ENCODE peak calls at places on chromosome 13, in ten cellular contexts. R, K, G, X, Q, Z, A, D, H and Y are unnamed samples. For H3K4me1, the result is how much of the 10 kb centered on the place peaks cover.

GRCh38 chr13:38656699-38657098 is 30.2 kb upstream of the FREM2 start:
- DNase-seq in H (peak), G (no peak), K (no peak), X (no peak), A (no peak), D (no peak), Z (no peak), R (peak), Q (no peak), Y (no peak)

GRCh38 chr13:108176685-108177274 is 38.6 kb downstream of the LIG4 start:
- DNase-seq in K (no peak), Q (peak), H (peak), R (peak), A (peak), Z (no peak), G (peak), X (peak), D (peak), Y (no peak)

GRCh38 chr13:45295536-45295935 is 45.4 kb downstream of the TPT1 start:
- DNase-seq in R (peak), A (no peak), H (no peak), D (no peak), Q (no peak), K (no peak), G (peak), Z (no peak), X (no peak), Y (no peak)

GRCh38 chr13:48849515-48849914 is 126.2 kb upstream of the FNDC3A start:
- DNase-seq in G (no peak), Q (no peak), K (no peak), H (no peak), Z (no peak), R (no peak), A (no peak), X (no peak), D (no peak), Y (no peak)

GRCh38 chr13:36673838-36674326 is at the start of gene SERTM1:
- DNase-seq in G (peak), A (no peak), X (peak), Z (peak), D (peak), Q (no peak), R (no peak), H (peak), K (peak), Y (no peak)

GRCh38 chr13:67520886-67521285 is 290.8 kb upstream of the PCDH9 start:
- DNase-seq in H (no peak), D (no peak), K (no peak), X (no peak), R (no peak), G (no peak), A (no peak), Z (no peak), Q (no peak), Y (no peak)

GRCh38 chr13:74134777-74135305 is 637 bp upstream of the KLF12 start:
- DNase-seq in G (no peak), A (peak), H (peak), K (no peak), D (peak), Z (no peak), X (no peak), R (peak), Q (peak), Y (peak)

GRCh38 chr13:109938255-109938936 is 152.0 kb upstream of the IRS2 start:
- DNase-seq in K (peak), H (no peak), Q (no peak), A (no peak), G (no peak), D (peak), Z (no peak), X (peak), R (peak), Y (no peak)

GRCh38 chr13:98203641-98204326 is 26.7 kb upstream of the RNF113B start:
- DNase-seq in H (no peak), Q (no peak), R (no peak), D (no peak), X (no peak), A (no peak), Z (no peak), G (no peak), K (peak), Y (no peak)

GRCh38 chr13:26500618-26501320 is 56.7 kb upstream of the WASF3 start:
- DNase-seq in R (no peak), X (no peak), Z (no peak), H (no peak), G (no peak), K (no peak), Q (no peak), D (no peak), A (no peak), Y (no peak)

GRCh38 chr13:113879017-113879416 is 15.1 kb upstream of the GAS6 start:
- DNase-seq in X (no peak), R (no peak), A (no peak), Q (no peak), Z (no peak), D (no peak), G (peak), K (no peak), H (no peak), Y (no peak)

GRCh38 chr13:39347926-39348901 is 254.8 kb downstream of the LHFPL6 start:
- DNase-seq in X (no peak), A (no peak), H (no peak), Z (peak), Q (no peak), G (peak), K (no peak), R (no peak), D (peak), Y (no peak)

GRCh38 chr13:43786766-43787517 is at the start of gene ENOX1:
- DNase-seq in Q (no peak), R (peak), X (peak), A (peak), G (peak), H (peak), K (peak), Z (peak), D (peak), Y (no peak)

DNA sequence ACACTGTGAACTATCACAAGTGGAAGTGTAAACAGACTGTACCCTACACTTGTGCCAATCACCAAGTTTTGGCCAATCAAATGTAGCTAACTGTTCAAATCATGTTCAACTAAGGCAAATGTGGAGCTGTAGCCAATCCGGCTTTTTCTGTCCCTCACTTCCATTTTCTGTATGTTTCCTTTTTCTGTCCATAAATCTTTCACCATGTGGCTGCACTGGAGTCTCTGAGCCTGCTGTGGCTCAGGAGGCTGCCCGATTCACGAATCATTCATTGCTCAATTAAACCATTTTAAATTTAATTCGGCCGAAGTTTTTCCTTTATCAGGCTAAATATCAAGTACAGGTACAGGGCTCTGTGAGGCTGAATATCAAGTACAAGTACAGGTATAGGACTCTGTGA is 216.5 kb downstream of the RFC3 start:
- DNase-seq in A (no peak), H (no peak), Z (no peak), Q (no peak), X (no peak), R (no peak), G (no peak), K (no peak), D (no peak), Y (no peak)
- H3K4me1 ChIP-seq in A (under half), H (under half), Z (under half), Q (under half), X (under half), R (under half), G (under half), K (under half), D (under half), Y (under half)

DNA sequence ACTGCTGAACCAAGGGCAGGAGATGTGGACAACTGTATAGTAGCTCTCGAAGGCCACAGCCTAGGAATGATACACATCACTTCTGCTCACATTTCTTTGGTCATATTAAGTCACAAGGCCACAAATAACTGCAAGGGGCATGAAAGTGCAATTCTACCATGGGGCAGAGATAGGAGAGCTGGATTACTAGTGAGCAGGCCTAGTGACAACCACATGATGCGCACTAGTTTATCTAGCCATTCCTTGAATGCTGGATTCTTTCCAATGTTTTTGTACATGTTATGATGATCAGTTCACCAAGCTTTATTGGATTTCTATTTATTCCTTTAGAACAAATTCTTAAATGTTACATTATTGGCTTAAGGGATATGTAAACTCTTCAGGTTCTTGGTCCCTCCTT is 100.7 kb downstream of the MIPEP start:
- DNase-seq in K (peak), R (no peak), D (no peak), Q (no peak), Z (no peak), H (no peak), A (no peak), X (no peak), G (no peak), Y (no peak)
- H3K4me1 ChIP-seq in K (under half), R (under half), D (under half), Q (under half), Z (under half), H (under half), A (under half), X (under half), G (under half), Y (under half)

DNA sequence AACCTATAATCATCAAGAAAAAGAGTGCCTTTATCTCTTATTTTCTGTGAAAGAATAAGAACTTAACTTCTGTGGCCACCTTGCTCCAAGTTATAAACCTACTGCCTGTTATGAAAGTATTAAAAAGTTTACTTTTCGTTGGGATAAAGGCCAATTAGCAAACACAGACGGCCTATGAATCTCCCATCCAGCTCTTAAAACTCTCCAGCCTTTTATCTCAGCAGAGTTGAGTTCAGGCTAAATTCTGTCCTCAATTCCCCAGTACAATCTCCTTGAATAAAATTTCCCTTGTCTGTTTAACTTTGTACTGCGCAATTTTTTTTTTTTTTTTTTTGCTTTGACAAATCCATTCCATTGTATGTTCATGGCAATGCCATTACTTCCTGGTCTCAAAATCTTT is 1058.4 kb downstream of the SLITRK5 start:
- DNase-seq in X (no peak), K (no peak), Q (no peak), R (no peak), A (no peak), G (no peak), Z (no peak), D (no peak), H (no peak), Y (no peak)
- H3K4me1 ChIP-seq in X (under half), K (under half), Q (under half), R (under half), A (under half), G (under half), Z (under half), D (under half), H (under half), Y (under half)

GRCh38 chr13:112068531-112069062 is 1.6 kb downstream of the SOX1 start:
- DNase-seq in H (no peak), Q (no peak), D (no peak), X (no peak), K (no peak), G (peak), R (no peak), Z (no peak), A (no peak), Y (no peak)

GRCh38 chr13:112069727-112070300 is 2.9 kb downstream of the SOX1 start:
- DNase-seq in K (no peak), Z (no peak), D (no peak), R (no peak), G (peak), Q (no peak), A (no peak), H (no peak), X (no peak), Y (no peak)

GRCh38 chr13:112067871-112068305 is 939 bp downstream of the SOX1 start:
- DNase-seq in R (no peak), H (no peak), K (peak), Z (peak), Q (no peak), A (no peak), G (peak), D (no peak), X (peak), Y (no peak)

GRCh38 chr13:112067121-112067741 is at the start of gene SOX1:
- DNase-seq in A (no peak), R (no peak), Z (peak), G (peak), X (peak), D (no peak), Q (no peak), H (no peak), K (peak), Y (no peak)

GRCh38 chr13:112069063-112069726 is 2.2 kb downstream of the SOX1 start:
- DNase-seq in A (no peak), R (no peak), G (no peak), Q (no peak), D (no peak), K (no peak), Z (no peak), X (no peak), H (no peak), Y (no peak)
- H3K4me1 ChIP-seq in A (under half), R (under half), G (under half), Q (under half), D (under half), K (under half), Z (under half), X (under half), H (under half), Y (under half)

GRCh38 chr13:94703271-94703670 is 9.1 kb downstream of the SOX21 start:
- DNase-seq in Q (no peak), K (no peak), A (no peak), D (no peak), Z (peak), H (peak), R (no peak), X (no peak), G (peak), Y (no peak)
- H3K4me1 ChIP-seq in Q (under half), K (under half), A (under half), D (under half), Z (under half), H (under half), R (under half), X (under half), G (under half), Y (under half)

DNA sequence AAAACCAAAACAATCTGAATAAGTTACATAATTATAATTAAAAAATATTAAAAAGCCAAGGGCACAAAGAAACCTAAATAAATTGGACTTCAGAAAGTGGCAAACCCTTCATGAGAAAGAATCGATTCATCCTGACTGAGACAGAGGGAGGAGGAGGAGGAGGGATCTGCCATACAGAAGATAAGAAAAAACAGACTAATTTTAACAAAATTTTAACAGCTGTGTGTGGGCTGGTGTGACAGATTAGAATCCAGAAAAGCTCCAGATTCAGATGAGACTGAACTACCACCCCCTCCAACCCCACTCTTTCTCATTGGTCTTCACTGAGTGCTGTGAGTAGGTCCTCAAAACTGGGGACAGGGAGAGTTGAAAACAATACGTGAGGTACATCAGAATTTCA is 111.5 kb upstream of the HTR2A start:
- DNase-seq in A (no peak), G (no peak), Q (no peak), H (no peak), X (no peak), D (no peak), Z (no peak), K (no peak), R (no peak), Y (no peak)
- H3K4me1 ChIP-seq in A (under half), G (under half), Q (under half), H (under half), X (under half), D (under half), Z (under half), K (under half), R (under half), Y (under half)

GRCh38 chr13:79781829-79782540 is 301.0 kb downstream of the NDFIP2 start:
- DNase-seq in K (peak), A (no peak), H (no peak), X (no peak), G (no peak), R (no peak), D (no peak), Q (no peak), Z (no peak), Y (no peak)
- H3K4me1 ChIP-seq in K (under half), A (under half), H (under half), X (half or more), G (under half), R (under half), D (under half), Q (under half), Z (under half), Y (under half)